ENCODE peak calls at places on chromosomes 12 and 14, in six cellular contexts. I is left ventricle myocardium inferior; R is CD4-positive, alpha-beta memory T cell; E is Peyer's patch; T is kidney epithelial cell; K is cardiac fibroblast. Z is an unnamed sample.

GRCh38 chr12:105369014-105369413 is 38.5 kb downstream of the C12orf75 start:
- DNase-seq in T (no peak), I (no peak), E (no peak), K (peak), R (no peak), Z (peak)

GRCh38 chr12:67630373-67631088 is 18.0 kb upstream of the DYRK2 start:
- DNase-seq in K (peak), T (peak), R (peak), I (no peak), E (peak), Z (no peak)

GRCh38 chr14:93114068-93114710 is 1.5 kb downstream of the ITPK1 start:
- DNase-seq in R (no peak), K (no peak), E (no peak), T (no peak), I (no peak), Z (peak)

GRCh38 chr12:27525373-27525772 is 1.4 kb downstream of the PPFIBP1 start:
- DNase-seq in I (no peak), R (no peak), E (no peak), T (no peak), K (peak), Z (peak)

GRCh38 chr12:67520611-67521010 is 127.9 kb upstream of the DYRK2 start:
- DNase-seq in R (no peak), T (no peak), K (no peak), I (no peak), E (no peak), Z (no peak)

GRCh38 chr12:69583203-69583602 is 2.1 kb upstream of the CCT2 start:
- DNase-seq in I (no peak), E (no peak), K (peak), R (no peak), T (no peak), Z (no peak)

GRCh38 chr12:98752726-98753125 is 107.6 kb downstream of the APAF1 start:
- DNase-seq in E (no peak), R (no peak), K (no peak), T (no peak), I (no peak), Z (peak)

GRCh38 chr14:36524874-36525745 is 5.1 kb upstream of the NKX2-1 start:
- DNase-seq in T (no peak), K (no peak), E (no peak), R (no peak), I (no peak), Z (no peak)

GRCh38 chr14:45150386-45150890 is 14.7 kb downstream of the FANCM start:
- DNase-seq in E (no peak), R (no peak), K (no peak), T (no peak), I (no peak), Z (no peak)

GRCh38 chr14:101276309-101277091 is 284.8 kb upstream of the DIO3 start:
- DNase-seq in R (no peak), E (no peak), I (no peak), K (no peak), T (no peak), Z (no peak)

GRCh38 chr12:86331012-86331411 is 74.8 kb upstream of the MGAT4C start:
- DNase-seq in K (peak), E (no peak), I (no peak), T (no peak), R (no peak), Z (no peak)

GRCh38 chr12:97985834-97986233 is 523.2 kb downstream of the RMST start:
- DNase-seq in K (no peak), R (no peak), T (no peak), E (no peak), I (no peak), Z (no peak)

GRCh38 chr12:87671757-87672156 is 357.4 kb downstream of the C12orf50 start:
- DNase-seq in I (no peak), T (no peak), R (no peak), E (no peak), K (no peak), Z (no peak)

GRCh38 chr12:34289431-34290190 is 267.3 kb downstream of the ALG10 start:
- DNase-seq in I (peak), T (no peak), R (no peak), E (peak), K (no peak), Z (no peak)

GRCh38 chr12:118571730-118572129 is 195.4 kb downstream of the SUDS3 start:
- DNase-seq in K (no peak), R (no peak), T (no peak), I (no peak), E (no peak), Z (no peak)

GRCh38 chr14:42911642-42912041 is 1305.0 kb downstream of the LRFN5 start:
- DNase-seq in K (peak), T (no peak), E (no peak), R (no peak), I (no peak), Z (no peak)

GRCh38 chr14:76911473-76911872 is 85.3 kb downstream of the LRRC74A start:
- DNase-seq in T (no peak), I (no peak), E (no peak), R (no peak), K (no peak), Z (no peak)

GRCh38 chr14:54490448-54490805 is 1.6 kb upstream of the GMFB start:
- DNase-seq in E (no peak), K (no peak), T (no peak), I (no peak), R (no peak), Z (no peak)

GRCh38 chr14:69850086-69850735 is 29.0 kb upstream of the SMOC1 start:
- DNase-seq in K (no peak), R (no peak), E (no peak), I (no peak), T (no peak), Z (peak)

GRCh38 chr12:124517260-124518050 is 50.0 kb downstream of the NCOR2 start:
- DNase-seq in I (peak), R (no peak), K (peak), E (no peak), T (no peak), Z (peak)
- H3K4me3 ChIP-seq in I (peak), R (no peak), K (peak), E (peak), T (peak), Z (peak)

GRCh38 chr12:132687211-132688164 is at the start of the genes POLE and PXMP2:
- DNase-seq in R (peak), I (peak), T (peak), E (peak), K (peak), Z (peak)

GRCh38 chr12:132686831-132687210 is 321 bp downstream of the POLE start:
- DNase-seq in E (no peak), K (no peak), R (no peak), I (no peak), T (no peak), Z (no peak)

GRCh38 chr12:132689227-132689626 is 1.8 kb downstream of the PXMP2 start:
- DNase-seq in K (no peak), T (no peak), R (no peak), E (peak), I (no peak), Z (no peak)

GRCh38 chr12:132690112-132690511 is 2.7 kb downstream of the PXMP2 start:
- DNase-seq in T (no peak), K (no peak), R (no peak), I (no peak), E (no peak), Z (no peak)

DNA sequence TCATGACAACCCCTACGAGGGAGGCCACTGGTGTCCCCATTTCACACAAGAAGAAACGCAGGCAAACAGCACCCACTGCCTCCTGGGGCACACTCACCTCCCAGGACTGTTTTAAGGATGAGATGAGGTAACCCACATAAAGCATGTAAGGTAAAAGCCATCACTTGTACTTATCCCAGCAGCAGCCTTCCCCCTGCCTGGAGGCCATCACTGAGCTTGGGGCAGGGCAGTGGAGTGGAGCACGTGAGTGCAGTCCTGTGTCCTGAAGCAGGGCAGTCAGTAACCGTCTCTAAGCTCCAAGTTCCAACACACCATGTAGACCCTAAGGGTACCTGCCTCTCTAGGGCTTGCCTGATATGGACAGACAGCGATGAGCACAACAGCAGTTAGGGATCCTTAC is 1.7 kb downstream of the POLE start:
- DNase-seq in E (no peak), I (no peak), K (no peak), R (no peak), T (no peak), Z (no peak)
- H3K4me3 ChIP-seq in E (no peak), I (no peak), K (no peak), R (no peak), T (no peak), Z (no peak)

GRCh38 chr14:104931771-104932675 is 7.3 kb downstream of the PLD4 start:
- DNase-seq in K (no peak), R (no peak), E (no peak), T (no peak), I (peak), Z (no peak)
- H3K4me3 ChIP-seq in K (peak), R (no peak), E (peak), T (no peak), I (peak), Z (no peak)

GRCh38 chr12:95083471-95083870 is 10.1 kb upstream of the NR2C1 start:
- DNase-seq in I (no peak), K (peak), E (no peak), R (no peak), T (no peak), Z (peak)
- H3K4me3 ChIP-seq in I (no peak), K (no peak), E (no peak), R (no peak), T (no peak), Z (peak)

GRCh38 chr14:64878775-64879634 is 702 bp downstream of the SPTB start:
- DNase-seq in E (no peak), T (no peak), I (no peak), K (no peak), R (no peak), Z (peak)
- H3K4me3 ChIP-seq in E (peak), T (peak), I (peak), K (no peak), R (no peak), Z (no peak)

GRCh38 chr14:23113346-23114119 is 5.5 kb downstream of the CEBPE start:
- DNase-seq in K (peak), I (no peak), T (no peak), E (peak), R (no peak), Z (peak)
- H3K4me3 ChIP-seq in K (no peak), I (no peak), T (no peak), E (no peak), R (no peak), Z (no peak)

GRCh38 chr12:130009961-130010360 is 106.1 kb upstream of the TMEM132D start:
- DNase-seq in T (no peak), E (no peak), I (no peak), K (no peak), R (no peak), Z (no peak)

GRCh38 chr12:130013771-130014484 is 110.1 kb upstream of the TMEM132D start:
- DNase-seq in E (peak), I (peak), K (peak), T (no peak), R (no peak), Z (peak)

GRCh38 chr12:130011611-130012385 is 108.0 kb upstream of the TMEM132D start:
- DNase-seq in T (no peak), I (no peak), R (no peak), E (no peak), K (no peak), Z (no peak)

GRCh38 chr12:130007771-130008170 is 103.9 kb upstream of the TMEM132D start:
- DNase-seq in E (no peak), T (no peak), I (no peak), K (no peak), R (no peak), Z (no peak)

DNA sequence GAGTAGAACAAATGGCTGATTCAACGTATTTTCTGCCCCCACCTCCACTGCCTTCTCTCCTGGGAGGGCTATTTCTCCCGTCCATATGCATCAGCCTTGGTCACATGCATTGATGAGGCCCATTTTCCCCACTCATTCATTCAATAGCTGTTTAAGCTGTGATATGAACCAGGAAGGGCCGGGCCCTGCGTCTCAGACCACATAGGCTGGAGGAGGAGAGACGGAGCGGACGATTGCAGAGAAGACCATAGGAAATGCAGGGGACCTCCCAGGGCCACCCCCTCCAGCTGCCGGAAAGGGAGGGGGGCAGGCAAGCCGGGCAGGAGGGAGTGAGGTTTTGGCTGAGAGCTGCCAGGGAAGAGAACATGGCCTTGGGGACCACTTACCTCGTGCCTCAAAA is 104.4 kb upstream of the TMEM132D start:
- DNase-seq in E (no peak), I (no peak), R (no peak), T (no peak), K (no peak), Z (no peak)
- H3K4me3 ChIP-seq in E (no peak), I (no peak), R (no peak), T (no peak), K (no peak), Z (no peak)

GRCh38 chr14:66568220-66568619 is 60.3 kb downstream of the GPHN start:
- DNase-seq in K (peak), T (no peak), R (no peak), E (no peak), I (no peak), Z (no peak)

DNA sequence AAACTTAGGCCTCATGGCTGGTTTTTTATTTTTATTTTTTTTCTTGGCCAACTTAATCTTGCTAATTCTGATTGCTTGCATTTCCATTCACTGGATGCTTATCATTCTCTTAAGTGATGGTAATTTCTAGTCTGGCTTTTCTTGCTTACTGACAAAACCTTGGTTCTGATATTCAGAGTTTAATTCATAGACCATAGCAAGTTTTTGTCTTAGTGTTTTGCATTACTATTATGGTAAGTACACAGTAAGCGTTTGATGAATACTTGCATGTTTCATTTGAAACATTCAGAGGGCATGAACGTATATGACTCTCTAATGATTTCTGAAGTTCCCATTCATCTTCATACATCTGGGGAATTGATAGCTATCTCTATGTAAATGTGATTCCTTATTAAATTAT is 55.8 kb downstream of the GPHN start:
- DNase-seq in I (no peak), K (no peak), R (no peak), T (no peak), E (no peak), Z (no peak)
- H3K4me3 ChIP-seq in I (no peak), K (no peak), R (no peak), T (no peak), E (no peak), Z (no peak)

GRCh38 chr14:100078216-100078780 is 13.1 kb downstream of the EVL start:
- DNase-seq in I (no peak), K (no peak), T (no peak), R (peak), E (no peak), Z (no peak)

GRCh38 chr14:100077441-100077840 is 12.2 kb downstream of the EVL start:
- DNase-seq in E (no peak), I (no peak), K (no peak), T (no peak), R (no peak), Z (no peak)

GRCh38 chr14:100080206-100080605 is 15.0 kb downstream of the EVL start:
- DNase-seq in R (no peak), E (no peak), K (no peak), T (no peak), I (no peak), Z (no peak)

GRCh38 chr14:100079606-100080005 is 14.4 kb downstream of the EVL start:
- DNase-seq in K (no peak), R (no peak), I (no peak), T (no peak), E (no peak), Z (no peak)

GRCh38 chr14:100078997-100079561 is 13.9 kb downstream of the EVL start:
- DNase-seq in T (no peak), K (peak), E (peak), I (no peak), R (peak), Z (peak)
- H3K4me3 ChIP-seq in T (no peak), K (no peak), E (no peak), I (no peak), R (peak), Z (no peak)

Z was measured in adipocyte.